ENCODE peak calls at places on chromosomes 7 and 10, in four cellular contexts. Y, F, O and L are unnamed samples.

GRCh38 chr7:137316643-137317042 is 26.9 kb downstream of the PTN start:
- DNase-seq in Y (no peak), F (no peak), O (no peak), L (no peak)

GRCh38 chr10:64594072-64594471 is 1072.9 kb downstream of the REEP3 start:
- DNase-seq in O (no peak), F (no peak), Y (no peak), L (no peak)

GRCh38 chr7:82410461-82410860 is 33.1 kb downstream of the CACNA2D1 start:
- DNase-seq in F (no peak), Y (no peak), O (no peak), L (no peak)

GRCh38 chr7:140342732-140343514 is 55.4 kb downstream of the SLC37A3 start:
- DNase-seq in O (peak), Y (no peak), F (peak), L (peak)

GRCh38 chr10:46546591-46547330 is 9.7 kb downstream of the GPRIN2 start:
- DNase-seq in F (no peak), Y (no peak), O (no peak), L (no peak)

GRCh38 chr10:130358981-130359650 is 222.9 kb downstream of the GLRX3 start:
- DNase-seq in Y (no peak), F (no peak), O (no peak), L (no peak)

GRCh38 chr7:19107392-19108147 is 9.9 kb downstream of the TWIST1 start:
- DNase-seq in F (peak), O (no peak), Y (no peak), L (peak)

GRCh38 chr10:98149858-98150257 is 15.4 kb downstream of the R3HCC1L start:
- DNase-seq in O (no peak), F (no peak), Y (no peak), L (no peak)

GRCh38 chr7:42227523-42227922 is 9.5 kb downstream of the GLI3 start:
- DNase-seq in F (no peak), Y (no peak), O (no peak), L (no peak)

GRCh38 chr10:132154440-132154839 is 32.3 kb upstream of the DPYSL4 start:
- DNase-seq in Y (no peak), O (no peak), F (no peak), L (no peak)

GRCh38 chr7:6531492-6532279 is 19.6 kb downstream of the GRID2IP start:
- DNase-seq in F (no peak), Y (no peak), O (no peak), L (no peak)
- H2AFZ ChIP-seq in F (no peak), Y (no peak), O (no peak), L (no peak)

GRCh38 chr10:12214093-12214492 is 18.1 kb downstream of the CDC123 start:
- DNase-seq in F (no peak), O (no peak), Y (no peak), L (peak)

GRCh38 chr10:12212454-12212853 is 16.5 kb downstream of the CDC123 start:
- DNase-seq in Y (no peak), F (no peak), O (no peak), L (no peak)

DNA sequence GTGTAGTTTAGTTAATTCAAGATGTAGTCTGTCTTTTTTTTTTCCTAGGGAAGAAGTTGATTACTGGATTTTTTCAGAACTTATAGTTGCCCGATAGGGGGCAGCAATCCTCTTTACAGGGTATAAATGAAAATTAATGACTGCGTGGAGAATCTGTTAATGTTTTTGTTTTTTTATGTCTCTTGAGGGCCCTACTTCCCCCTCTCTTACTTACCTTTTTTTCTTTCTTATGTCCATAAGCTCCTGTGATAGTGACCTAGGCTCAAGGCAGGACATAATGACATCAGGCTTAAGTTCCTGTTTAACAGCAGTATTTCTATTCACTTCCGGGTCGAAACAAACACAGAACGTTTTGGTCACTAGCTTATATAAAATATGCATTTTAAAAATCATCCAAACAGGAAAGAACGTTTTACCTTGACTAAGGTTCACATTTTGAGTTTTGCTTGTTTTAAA is 18.8 kb downstream of the CDC123 start:
- DNase-seq in F (peak), O (peak), Y (no peak), L (peak)
- TF ChIP-seq FOS in F (no peak), O (no peak), Y (no peak), L (no peak)

DNA sequence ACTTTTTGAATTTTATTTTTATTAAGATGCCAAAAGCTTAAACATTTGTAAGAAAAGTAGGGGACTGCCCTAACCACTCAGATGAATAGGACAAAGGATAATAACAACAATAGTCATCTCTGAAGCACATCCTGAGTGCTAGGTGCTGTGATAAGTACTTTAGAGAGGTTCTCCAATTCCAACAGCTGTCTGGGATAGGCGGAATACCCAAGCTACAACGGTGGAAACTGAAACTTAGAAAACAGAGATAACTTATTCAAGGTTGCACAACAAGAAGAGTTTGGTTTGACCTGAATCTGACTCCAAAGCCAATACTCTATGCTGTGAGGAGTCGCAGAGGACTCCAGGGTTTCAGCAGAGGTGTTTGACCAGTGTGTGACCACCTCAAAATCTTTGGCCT is 2.0 kb downstream of the RTKN2 start:
- DNase-seq in F (no peak), Y (no peak), O (no peak), L (no peak)
- H2AFZ ChIP-seq in F (no peak), Y (no peak), O (no peak), L (no peak)

GRCh38 chr10:112601214-112602090 is 154.4 kb downstream of the VTI1A start:
- DNase-seq in Y (no peak), F (no peak), O (no peak), L (no peak)
- TF ChIP-seq FOS in Y (no peak), F (no peak), O (no peak), L (no peak)